ENCODE peak calls at places on chromosomes 16 and 17, in nine cellular contexts. O is BE2C; N is CD8-positive, alpha-beta T cell; B is thoracic aorta; E is mucosa of descending colon; C is heart right ventricle; G is spleen; I is Peyer's patch; H is trophoblast cell. L is an unnamed sample.

GRCh38 chr17:78374631-78375274 is 3.7 kb upstream of the PGS1 start:
- DNase-seq in O (no peak), N (no peak), B (no peak), E (no peak), C (peak; percentile 0), G (no peak), I (no peak), H (peak; percentile 56), L (no peak)

GRCh38 chr17:74202879-74203432 is 522 bp upstream of the RPL38 start:
- DNase-seq in O (peak; percentile 41), N (no peak), B (no peak), E (no peak), C (no peak), G (peak; percentile 85), I (no peak), H (no peak), L (no peak)

GRCh38 chr17:78718575-78719209 is 63.4 kb downstream of the CYTH1 start:
- DNase-seq in O (no peak), N (no peak), B (no peak), E (no peak), C (no peak), G (no peak), I (no peak), H (peak; percentile 27), L (no peak)

GRCh38 chr17:5686246-5686645 is 101.9 kb upstream of the NLRP1 start:
- DNase-seq in O (no peak), N (no peak), B (no peak), E (no peak), C (no peak), G (no peak), I (no peak), H (no peak), L (no peak)

GRCh38 chr17:70555723-70556122 is 386.4 kb downstream of the KCNJ2 start:
- DNase-seq in O (no peak), N (no peak), B (no peak), E (no peak), C (no peak), G (no peak), I (no peak), H (no peak), L (no peak)

GRCh38 chr17:7132511-7133094 is 18.0 kb upstream of the ASGR2 start:
- DNase-seq in O (no peak), N (peak; percentile 80), B (no peak), E (no peak), C (no peak), G (peak; percentile 66), I (peak; percentile 39), H (peak; percentile 48), L (peak; percentile 48)

GRCh38 chr17:57892820-57893595 is 43.2 kb upstream of the MRPS23 start:
- DNase-seq in O (no peak), N (no peak), B (peak; percentile 92), E (peak; percentile 75), C (peak; percentile 82), G (peak; percentile 90), I (peak; percentile 73), H (peak; percentile 93), L (no peak)

GRCh38 chr16:87541004-87541881 is 48.4 kb upstream of the ZCCHC14 start:
- DNase-seq in O (no peak), N (no peak), B (peak; percentile 67), E (no peak), C (peak; percentile 58), G (no peak), I (no peak), H (no peak), L (no peak)

GRCh38 chr17:29771561-29771960 is 148.8 kb upstream of the CORO6 start:
- DNase-seq in O (no peak), N (no peak), B (no peak), E (no peak), C (no peak), G (no peak), I (no peak), H (no peak), L (no peak)

GRCh38 chr17:19004601-19005441 is at the start of gene FAM83G:
- DNase-seq in O (peak; percentile 30), N (peak; percentile 90), B (peak; percentile 81), E (peak; percentile 94), C (peak; percentile 58), G (peak; percentile 93), I (peak; percentile 93), H (peak; percentile 82), L (no peak)

GRCh38 chr16:24972608-24973220 is 42.5 kb downstream of the ARHGAP17 start:
- DNase-seq in O (no peak), N (no peak), B (no peak), E (no peak), C (no peak), G (no peak), I (no peak), H (no peak), L (no peak)

GRCh38 chr17:13597723-13598347 is 3.9 kb downstream of the HS3ST3A1 start:
- DNase-seq in O (peak; percentile 11), N (no peak), B (no peak), E (no peak), C (no peak), G (no peak), I (no peak), H (peak; percentile 65), L (no peak)

GRCh38 chr16:14125708-14126107 is 54.6 kb downstream of the MRTFB start:
- DNase-seq in O (no peak), N (no peak), B (no peak), E (no peak), C (no peak), G (no peak), I (no peak), H (no peak), L (no peak)

GRCh38 chr16:17658881-17659280 is 188.1 kb upstream of the XYLT1 start:
- DNase-seq in O (no peak), N (no peak), B (no peak), E (no peak), C (no peak), G (no peak), I (no peak), H (peak; percentile 76), L (no peak)

GRCh38 chr17:71799657-71800056 is 321.2 kb upstream of the SOX9 start:
- DNase-seq in O (no peak), N (no peak), B (no peak), E (no peak), C (no peak), G (no peak), I (no peak), H (no peak), L (no peak)

GRCh38 chr17:71084219-71084618 is 914.9 kb downstream of the KCNJ2 start:
- DNase-seq in O (peak; percentile 80), N (no peak), B (no peak), E (peak; percentile 23), C (no peak), G (no peak), I (no peak), H (peak; percentile 41), L (no peak)

GRCh38 chr17:4205917-4206316 is 57.9 kb downstream of the ANKFY1 start:
- DNase-seq in O (no peak), N (no peak), B (no peak), E (no peak), C (no peak), G (no peak), I (no peak), H (no peak), L (no peak)
- H3K36me3 ChIP-seq in O (peaks cover 4% of the 10 kb centered on the region), N (peaks cover 24% of the 10 kb centered on the region), B (no peaks in the 10 kb centered on the region), E (no peaks in the 10 kb centered on the region), C (no peaks in the 10 kb centered on the region), G (peaks cover 66% of the 10 kb centered on the region), I (no peaks in the 10 kb centered on the region), H (peaks cover 10% of the 10 kb centered on the region), L (peaks cover 57% of the 10 kb centered on the region)

GRCh38 chr16:88807626-88808453 is 3.9 kb downstream of the APRT start:
- DNase-seq in O (no peak), N (no peak), B (no peak), E (no peak), C (no peak), G (no peak), I (no peak), H (no peak), L (no peak)
- H3K36me3 ChIP-seq in O (peaks cover 67% of the 10 kb centered on the region), N (peaks cover 12% of the 10 kb centered on the region), B (peaks cover 11% of the 10 kb centered on the region), E (no peaks in the 10 kb centered on the region), C (no peaks in the 10 kb centered on the region), G (peaks cover 24% of the 10 kb centered on the region), I (no peaks in the 10 kb centered on the region), H (peaks cover 51% of the 10 kb centered on the region), L (peaks cover 33% of the 10 kb centered on the region)

DNA sequence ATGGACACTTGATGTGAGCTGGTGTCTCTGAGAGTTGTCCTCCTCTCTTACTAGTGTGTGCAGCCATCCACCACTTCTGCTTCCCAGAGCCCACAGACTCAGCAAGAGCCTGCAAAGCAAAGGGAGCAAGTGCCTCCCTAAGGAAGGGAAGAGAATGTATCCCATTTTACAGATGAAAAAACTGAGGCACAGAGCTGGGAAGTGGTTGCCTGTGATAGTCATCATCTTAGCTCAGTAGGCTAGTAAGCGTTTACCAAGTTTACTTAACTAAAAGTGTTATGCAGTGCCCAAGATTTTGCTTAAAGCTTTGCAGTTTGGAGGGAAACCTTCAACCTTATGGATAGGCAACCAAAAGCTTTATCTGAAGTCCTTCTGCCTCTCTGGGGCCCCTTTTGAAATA is 23.0 kb upstream of the EFCAB13 start:
- DNase-seq in O (no peak), N (no peak), B (no peak), E (no peak), C (no peak), G (no peak), I (no peak), H (no peak), L (no peak)
- H3K36me3 ChIP-seq in O (no peaks in the 10 kb centered on the region), N (no peaks in the 10 kb centered on the region), B (peaks cover 59% of the 10 kb centered on the region), E (no peaks in the 10 kb centered on the region), C (no peaks in the 10 kb centered on the region), G (no peaks in the 10 kb centered on the region), I (no peaks in the 10 kb centered on the region), H (no peaks in the 10 kb centered on the region), L (no peaks in the 10 kb centered on the region)

GRCh38 chr17:59202320-59202719 is 7.5 kb upstream of the SMG8 start:
- DNase-seq in O (no peak), N (no peak), B (no peak), E (no peak), C (no peak), G (no peak), I (no peak), H (no peak), L (no peak)

GRCh38 chr17:59193463-59193862 is 16.4 kb upstream of the SMG8 start:
- DNase-seq in O (no peak), N (no peak), B (no peak), E (no peak), C (no peak), G (no peak), I (no peak), H (no peak), L (no peak)

GRCh38 chr17:59199398-59199797 is 10.4 kb upstream of the SMG8 start:
- DNase-seq in O (no peak), N (no peak), B (no peak), E (no peak), C (no peak), G (no peak), I (no peak), H (peak; percentile 6), L (no peak)
- H3K36me3 ChIP-seq in O (peaks cover 67% of the 10 kb centered on the region), N (no peaks in the 10 kb centered on the region), B (no peaks in the 10 kb centered on the region), E (no peaks in the 10 kb centered on the region), C (no peaks in the 10 kb centered on the region), G (no peaks in the 10 kb centered on the region), I (no peaks in the 10 kb centered on the region), H (peaks cover 30% of the 10 kb centered on the region), L (peaks cover 72% of the 10 kb centered on the region)